ENCODE peak calls at places on chromosome 10, in nine cellular contexts. A is A549, S is GM23338, G is small intestine, D is K562, L is heart right ventricle, E is right cardiac atrium, M is upper lobe of right lung, F is A673. X is an unnamed sample.

GRCh38 chr10:130806426-130806825 is 505.1 kb downstream of the TCERG1L start:
- DNase-seq in F (no peak), G (no peak), L (no peak), A (no peak), E (no peak), S (no peak), D (no peak), M (peak; percentile 32), X (no peak)

GRCh38 chr10:23204773-23205172 is 12.7 kb downstream of the PTF1A start:
- DNase-seq in D (no peak), F (no peak), G (no peak), S (peak; percentile 67), E (no peak), A (no peak), M (no peak), L (no peak), X (no peak)

GRCh38 chr10:8439040-8439439 is 384.6 kb downstream of the GATA3 start:
- DNase-seq in G (no peak), A (no peak), L (no peak), F (no peak), M (no peak), S (no peak), E (no peak), D (no peak), X (no peak)

GRCh38 chr10:18400911-18401260 is 250.5 kb downstream of the NSUN6 start:
- DNase-seq in M (no peak), A (no peak), F (no peak), G (peak; percentile 55), E (no peak), L (no peak), D (no peak), S (peak; percentile 71), X (peak; percentile 35)

GRCh38 chr10:6473901-6474370 is 106.1 kb downstream of the PRKCQ start:
- DNase-seq in M (no peak), D (no peak), S (no peak), A (no peak), G (peak; percentile 54), E (no peak), F (no peak), L (no peak), X (no peak)

GRCh38 chr10:75352650-75353049 is 48.9 kb downstream of the ZNF503 start:
- DNase-seq in G (peak; percentile 53), S (no peak), A (no peak), L (no peak), M (no peak), D (no peak), F (no peak), E (no peak), X (peak; percentile 37)

GRCh38 chr10:122461367-122461728 is at the start of gene HTRA1:
- DNase-seq in D (no peak), F (no peak), M (peak; percentile 87), L (peak; percentile 83), G (peak; percentile 19), E (peak; percentile 84), S (peak; percentile 79), A (peak; percentile 49), X (no peak)

GRCh38 chr10:75043256-75044121 is 68.0 kb upstream of the SAMD8 start:
- DNase-seq in A (no peak), E (no peak), D (peak; percentile 90), F (no peak), L (no peak), M (no peak), S (peak; percentile 93), G (no peak), X (no peak)

GRCh38 chr10:72935358-72935757 is 19.2 kb downstream of the PLA2G12B start:
- DNase-seq in A (no peak), S (no peak), L (no peak), E (no peak), F (no peak), G (no peak), M (no peak), D (no peak), X (no peak)

GRCh38 chr10:49649294-49649693 is 30.2 kb upstream of the C10orf53 start:
- DNase-seq in E (no peak), A (no peak), D (no peak), S (peak; percentile 75), G (no peak), M (no peak), L (no peak), F (peak; percentile 51), X (no peak)

GRCh38 chr10:42953684-42954674 is 122.9 kb upstream of the RET start:
- DNase-seq in L (no peak), D (no peak), A (no peak), S (no peak), G (no peak), F (no peak), M (no peak), E (no peak), X (no peak)

GRCh38 chr10:122085423-122085911 is 96.5 kb downstream of the TACC2 start:
- DNase-seq in M (no peak), D (no peak), L (no peak), A (no peak), S (no peak), E (no peak), G (no peak), F (no peak), X (no peak)

GRCh38 chr10:18162021-18162631 is 21.9 kb downstream of the CACNB2 start:
- DNase-seq in M (no peak), A (no peak), G (no peak), E (no peak), S (no peak), D (no peak), L (no peak), F (no peak), X (no peak)

GRCh38 chr10:119807960-119808697 is 64.5 kb downstream of the MCMBP start:
- DNase-seq in F (no peak), A (no peak), L (no peak), S (no peak), D (no peak), M (no peak), G (no peak), E (no peak), X (no peak)

GRCh38 chr10:127911218-127911866 is 4.4 kb downstream of the PTPRE start:
- DNase-seq in G (no peak), F (no peak), L (peak; percentile 78), M (no peak), A (no peak), D (no peak), E (no peak), S (no peak), X (no peak)

GRCh38 chr10:110260746-110261477 is 43.8 kb downstream of the SMNDC1 start:
- DNase-seq in E (no peak), L (no peak), S (no peak), M (no peak), F (no peak), G (no peak), D (no peak), A (no peak), X (no peak)

GRCh38 chr10:86795353-86795752 is 38.9 kb downstream of the BMPR1A start:
- DNase-seq in L (no peak), G (no peak), A (peak; percentile 16), S (peak; percentile 89), M (no peak), E (no peak), D (peak; percentile 14), F (peak; percentile 91), X (peak; percentile 41)

GRCh38 chr10:80167471-80167870 is 34.9 kb downstream of the PLAC9 start:
- DNase-seq in D (no peak), E (peak; percentile 4), A (no peak), M (peak; percentile 44), F (no peak), S (no peak), L (no peak), G (no peak), X (no peak)

DNA sequence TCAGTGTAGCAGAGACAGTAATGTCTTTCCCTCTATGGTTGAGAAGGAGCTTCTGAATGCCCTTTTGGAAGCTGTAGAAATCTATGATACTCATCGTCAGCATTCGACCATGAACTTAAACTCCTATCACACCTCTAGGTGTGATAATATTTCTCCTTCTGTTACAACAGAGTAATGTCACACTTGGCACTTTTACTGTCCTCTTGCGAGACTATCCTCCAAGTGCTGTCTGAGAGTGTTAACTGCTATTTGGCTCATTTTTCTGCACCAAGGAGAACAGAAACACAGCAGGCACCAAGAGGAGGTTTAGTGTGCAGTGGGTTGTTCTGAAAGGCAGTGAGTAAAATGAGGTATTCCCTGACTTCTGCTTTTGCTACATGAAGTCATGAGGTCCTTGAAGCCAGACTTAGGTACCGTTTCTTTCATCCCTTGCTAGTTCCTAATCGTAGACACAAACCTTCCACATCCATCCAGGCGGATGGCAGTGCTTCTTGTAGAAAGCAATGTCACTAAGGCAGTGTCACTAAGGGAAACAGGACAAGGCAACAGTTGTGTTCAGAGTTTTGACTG is 177.4 kb downstream of the CELF2 start:
- DNase-seq in G (no peak), F (no peak), S (no peak), E (no peak), M (no peak), D (no peak), A (no peak), L (no peak), X (no peak)
- H3K4me1 ChIP-seq in G (peaks cover 2% of the 10 kb centered on the region), F (no peaks in the 10 kb centered on the region), S (peaks cover 4% of the 10 kb centered on the region), E (peaks cover 25% of the 10 kb centered on the region), M (peaks cover 51% of the 10 kb centered on the region), D (no peaks in the 10 kb centered on the region), A (no peaks in the 10 kb centered on the region), L (peaks cover 4% of the 10 kb centered on the region), X (no peaks in the 10 kb centered on the region)

DNA sequence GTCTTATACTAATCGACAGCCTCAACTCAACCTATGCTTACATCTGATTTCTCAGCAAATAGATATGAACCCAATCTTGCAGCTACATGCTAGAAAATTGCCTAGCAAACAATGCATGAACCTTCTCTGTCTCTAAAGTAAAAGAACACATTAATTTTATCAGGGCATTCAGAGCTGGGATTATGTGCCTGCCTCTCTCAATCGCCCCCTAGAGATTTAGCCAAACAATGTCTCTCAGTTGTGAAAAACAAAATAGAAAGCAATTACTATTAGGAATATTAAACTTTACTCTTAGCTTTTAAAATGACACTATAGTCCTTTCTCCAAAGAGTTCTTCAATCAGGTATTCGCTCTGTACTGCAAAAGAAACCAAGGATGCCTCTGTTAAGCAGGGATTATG is 737.1 kb downstream of the PARD3 start:
- DNase-seq in G (no peak), M (no peak), D (no peak), L (no peak), A (no peak), F (no peak), E (no peak), S (no peak), X (no peak)
- H3K4me1 ChIP-seq in G (no peaks in the 10 kb centered on the region), M (no peaks in the 10 kb centered on the region), D (no peaks in the 10 kb centered on the region), L (peaks cover 2% of the 10 kb centered on the region), A (no peaks in the 10 kb centered on the region), F (no peaks in the 10 kb centered on the region), E (peaks cover 1% of the 10 kb centered on the region), S (no peaks in the 10 kb centered on the region), X (no peaks in the 10 kb centered on the region)

GRCh38 chr10:58336242-58336641 is 1.4 kb downstream of the UBE2D1 start:
- DNase-seq in M (no peak), G (no peak), A (no peak), E (no peak), F (no peak), S (no peak), L (no peak), D (no peak), X (no peak)
- H3K4me1 ChIP-seq in M (peaks cover 12% of the 10 kb centered on the region), G (peaks cover 2% of the 10 kb centered on the region), A (peaks cover 11% of the 10 kb centered on the region), E (no peaks in the 10 kb centered on the region), F (peaks cover 21% of the 10 kb centered on the region), S (peaks cover 17% of the 10 kb centered on the region), L (no peaks in the 10 kb centered on the region), D (peaks cover 10% of the 10 kb centered on the region), X (no peaks in the 10 kb centered on the region)

DNA sequence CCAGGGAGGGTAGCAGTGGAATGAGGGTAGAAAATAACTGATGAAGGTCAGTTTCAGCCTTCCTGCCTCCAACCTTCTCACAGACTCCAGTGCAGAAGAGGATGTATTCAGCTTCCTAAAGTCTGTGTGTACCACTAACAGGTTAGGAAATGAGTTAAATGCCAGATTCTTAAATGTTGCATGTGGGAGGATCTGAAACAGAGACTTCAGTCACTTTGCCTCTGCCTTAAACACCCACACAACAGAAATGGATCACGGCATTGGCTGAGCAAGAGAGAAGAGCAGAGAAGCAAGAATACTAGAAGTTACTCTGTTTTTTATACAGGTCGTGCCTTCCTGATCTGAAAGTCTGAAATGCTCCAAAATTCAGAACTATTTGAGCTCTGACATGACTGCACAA is 98.9 kb upstream of the ARHGAP21 start:
- DNase-seq in A (no peak), L (no peak), S (no peak), G (no peak), F (no peak), E (no peak), M (no peak), D (no peak), X (no peak)
- H3K4me1 ChIP-seq in A (peaks cover 53% of the 10 kb centered on the region), L (no peaks in the 10 kb centered on the region), S (no peaks in the 10 kb centered on the region), G (no peaks in the 10 kb centered on the region), F (peaks cover 4% of the 10 kb centered on the region), E (peaks cover 2% of the 10 kb centered on the region), M (no peaks in the 10 kb centered on the region), D (no peaks in the 10 kb centered on the region), X (peaks cover 4% of the 10 kb centered on the region)